ENCODE peak calls at places on chromosomes 13 and 19, in four cellular contexts. P is Peyer's patch, Z is fibroblast of pulmonary artery, E is cardiac muscle cell. H is an unnamed sample.
A peak's percentile ranks its signal among the peaks of the same experiment; 100 is the strongest.

GRCh38 chr13:111939285-111940278 is 127.4 kb upstream of the SOX1 start:
- DNase-seq in P (no peak), Z (no peak), E (no peak), H (no peak)

GRCh38 chr19:5969476-5969875 is 8.5 kb downstream of the RANBP3 start:
- DNase-seq in E (no peak), Z (no peak), P (no peak), H (no peak)

GRCh38 chr13:97256343-97256783 is 34.2 kb downstream of the MBNL2 start:
- DNase-seq in E (no peak), Z (peak; percentile 96), P (no peak), H (no peak)

GRCh38 chr13:26022538-26023292 is 29.1 kb downstream of the SHISA2 start:
- DNase-seq in P (no peak), Z (peak; percentile 44), E (peak; percentile 88), H (no peak)

GRCh38 chr13:74061939-74062595 is 72.1 kb downstream of the KLF12 start:
- DNase-seq in E (peak; percentile 36), Z (peak; percentile 66), P (no peak), H (no peak)

GRCh38 chr19:19010551-19010950 is 22.8 kb downstream of the SUGP2 start:
- DNase-seq in E (no peak), P (no peak), Z (no peak), H (no peak)

GRCh38 chr19:19595171-19595701 is 23.3 kb downstream of the PBX4 start:
- DNase-seq in Z (peak; percentile 14), P (no peak), E (no peak), H (no peak)

GRCh38 chr13:103140001-103140671 is 73.9 kb upstream of the SLC10A2 start:
- DNase-seq in P (no peak), E (peak; percentile 37), Z (peak; percentile 11), H (no peak)

GRCh38 chr19:33864311-33864850 is 67.7 kb downstream of the KCTD15 start:
- DNase-seq in E (no peak), P (no peak), Z (no peak), H (no peak)

GRCh38 chr19:45767410-45767880 is 1.6 kb downstream of the SIX5 start:
- DNase-seq in Z (peak; percentile 88), P (peak; percentile 72), E (peak; percentile 95), H (no peak)

GRCh38 chr13:34748078-34748477 is 194.0 kb upstream of the NBEA start:
- DNase-seq in E (no peak), Z (peak; percentile 99), P (no peak), H (no peak)

GRCh38 chr13:60617863-60618733 is 221.1 kb downstream of the TDRD3 start:
- DNase-seq in E (peak; percentile 14), P (no peak), Z (peak; percentile 58), H (no peak)

GRCh38 chr13:52665325-52665724 is 12.7 kb downstream of the SUGT1 start:
- DNase-seq in E (peak; percentile 9), Z (peak; percentile 57), P (no peak), H (no peak)

GRCh38 chr19:50548191-50549058 is 19.8 kb downstream of the LRRC4B start:
- DNase-seq in P (no peak), Z (no peak), E (no peak), H (no peak)

GRCh38 chr13:99386911-99387788 is 80.0 kb upstream of the GPR183 start:
- DNase-seq in P (peak; percentile 79), Z (peak; percentile 22), E (peak; percentile 59), H (peak; percentile 81)

GRCh38 chr19:1836458-1837221 is 11.6 kb downstream of the REXO1 start:
- DNase-seq in E (no peak), P (no peak), Z (no peak), H (no peak)

GRCh38 chr13:110187501-110188161 is 119.3 kb downstream of the COL4A1 start:
- DNase-seq in P (no peak), Z (peak; percentile 97), E (peak; percentile 93), H (no peak)

GRCh38 chr13:40158218-40158617 is 502.8 kb downstream of the COG6 start:
- DNase-seq in P (no peak), E (no peak), Z (peak; percentile 69), H (no peak)

GRCh38 chr13:24888291-24888931 is 124.4 kb downstream of the RNF17 start:
- DNase-seq in P (no peak), E (no peak), Z (no peak), H (no peak)
- TF ChIP-seq CTCF in P (no peak), E (no peak), Z (no peak), H (no peak)

DNA sequence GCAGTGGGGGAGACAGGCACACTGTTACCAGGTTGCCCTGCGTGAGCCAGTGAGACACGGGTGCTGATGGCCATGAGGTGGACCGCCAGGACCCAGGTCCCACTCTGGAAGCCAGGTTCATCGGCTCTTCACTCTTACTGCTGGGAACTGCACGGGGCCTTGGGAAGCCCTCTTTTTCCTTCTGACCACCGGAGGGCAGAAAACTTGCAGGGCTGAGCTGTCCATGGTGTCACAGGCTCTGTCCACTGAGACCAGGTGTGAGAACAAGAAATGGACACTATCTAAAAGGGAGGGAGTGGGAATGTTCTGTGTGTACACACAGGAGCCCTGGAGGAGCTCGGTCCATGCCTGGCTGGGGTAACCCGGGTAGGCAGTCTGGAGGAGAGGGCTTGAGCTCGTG is 93.4 kb downstream of the UQCRFS1 start:
- DNase-seq in P (no peak), Z (no peak), E (peak; percentile 65), H (no peak)
- TF ChIP-seq CTCF in P (no peak), Z (no peak), E (peak; percentile 3), H (no peak)

GRCh38 chr19:48713041-48713863 is 6.3 kb downstream of the MAMSTR start:
- DNase-seq in E (no peak), P (no peak), Z (no peak), H (peak; percentile 17)
- TF ChIP-seq CTCF in E (peak; percentile 38), P (peak; percentile 20), Z (peak; percentile 31), H (no peak)

GRCh38 chr19:39053276-39054090 is 21.1 kb upstream of the FBXO27 start:
- DNase-seq in P (peak; percentile 91), E (no peak), Z (no peak), H (no peak)

GRCh38 chr19:39052846-39053245 is 20.5 kb upstream of the FBXO27 start:
- DNase-seq in P (no peak), E (no peak), Z (no peak), H (no peak)

GRCh38 chr19:39054091-39054470 is 21.7 kb upstream of the FBXO27 start:
- DNase-seq in Z (no peak), P (no peak), E (no peak), H (no peak)

GRCh38 chr19:39047076-39047475 is 14.7 kb upstream of the FBXO27 start:
- DNase-seq in E (no peak), P (peak; percentile 67), Z (no peak), H (no peak)

DNA sequence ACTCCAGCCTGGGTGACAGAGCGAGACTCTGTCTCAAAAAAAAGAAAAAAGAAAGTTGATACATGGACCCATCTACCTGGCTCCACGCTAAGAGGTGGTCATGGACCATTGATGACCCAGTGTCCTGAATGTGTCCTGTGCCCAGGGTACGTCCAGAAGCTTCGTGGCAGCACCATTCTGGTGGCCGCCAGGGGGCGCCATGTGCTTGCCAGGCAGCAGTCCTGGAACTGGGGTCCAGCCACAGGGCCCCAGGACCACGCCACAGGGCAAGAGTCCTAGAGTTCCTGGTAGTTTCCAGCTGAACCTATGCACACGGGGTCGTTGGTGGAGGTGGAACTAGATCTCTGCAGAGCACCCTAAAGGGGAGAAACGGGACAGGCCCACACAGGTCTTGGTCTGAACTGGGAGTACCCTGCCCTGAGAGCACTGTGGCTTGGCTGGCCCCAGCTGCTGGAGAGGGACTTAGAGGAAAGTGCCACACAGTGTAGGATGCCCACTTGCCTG is 19.9 kb upstream of the FBXO27 start:
- DNase-seq in Z (peak; percentile 69), E (peak; percentile 71), P (peak; percentile 76), H (peak; percentile 56)
- TF ChIP-seq CTCF in Z (peak; percentile 85), E (peak; percentile 85), P (peak; percentile 65), H (peak; percentile 66)

GRCh38 chr19:38918526-38918925 is 6.5 kb upstream of the CCER2 start:
- DNase-seq in P (peak; percentile 47), E (no peak), Z (no peak), H (no peak)

GRCh38 chr19:38915329-38916321 is 3.6 kb upstream of the CCER2 start:
- DNase-seq in P (peak; percentile 44), Z (no peak), E (no peak), H (no peak)

GRCh38 chr19:38917516-38917915 is 5.5 kb upstream of the CCER2 start:
- DNase-seq in E (no peak), Z (no peak), P (peak; percentile 40), H (no peak)

GRCh38 chr19:38919837-38920528 is 8.0 kb upstream of the CCER2 start:
- DNase-seq in Z (no peak), E (no peak), P (peak; percentile 19), H (no peak)

GRCh38 chr19:38917921-38918491 is 6.0 kb upstream of the CCER2 start:
- DNase-seq in P (peak; percentile 53), E (peak; percentile 19), Z (peak; percentile 14), H (no peak)
- TF ChIP-seq CTCF in P (peak; percentile 28), E (peak; percentile 19), Z (peak; percentile 7), H (no peak)

DNA sequence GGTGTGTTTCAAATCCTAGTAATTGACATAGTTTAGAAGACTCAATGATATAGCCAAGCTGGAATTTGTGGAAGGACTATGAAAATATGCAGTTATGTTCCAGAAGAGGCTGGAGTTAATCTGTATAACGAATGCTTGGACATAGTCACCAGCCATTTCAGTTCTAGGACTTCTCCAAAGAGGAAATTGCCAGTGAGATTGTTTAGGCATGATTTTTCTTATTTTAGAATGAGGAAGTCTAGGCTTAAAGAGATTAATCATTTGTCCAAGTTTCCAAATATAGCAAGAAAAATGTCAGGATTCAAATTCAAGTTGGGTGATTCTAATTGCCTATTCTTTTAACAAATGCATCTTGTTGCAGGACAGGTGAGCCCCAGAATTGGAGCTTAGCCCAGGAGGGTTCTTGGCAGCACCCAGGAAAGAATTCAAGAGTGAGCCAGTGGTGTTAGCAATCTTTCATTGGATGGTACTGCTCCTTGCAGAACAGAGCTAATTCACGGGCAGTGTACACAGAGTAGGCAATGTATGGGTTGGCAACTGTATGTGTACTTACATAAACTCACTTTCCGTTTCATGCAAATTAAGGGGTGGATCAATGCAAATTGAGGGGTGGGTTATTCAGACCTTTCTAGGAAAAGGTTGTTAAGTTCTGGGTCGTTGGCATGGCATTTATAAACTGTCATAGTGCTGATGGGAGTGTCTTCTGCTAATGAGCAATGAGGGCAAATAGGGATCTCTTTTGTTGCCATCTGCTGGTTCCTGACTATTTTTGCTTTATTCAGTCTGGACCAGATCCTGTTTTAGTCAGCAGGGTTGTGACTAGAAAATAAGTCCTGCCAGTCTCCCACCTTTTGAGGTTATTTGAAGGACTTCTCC is 763.2 kb upstream of the SLITRK1 start:
- DNase-seq in E (no peak), P (no peak), Z (peak; percentile 37), H (no peak)
- TF ChIP-seq CTCF in E (no peak), P (no peak), Z (no peak), H (no peak)

GRCh38 chr13:104833221-104833620 is 1702.2 kb downstream of the EFNB2 start:
- DNase-seq in E (no peak), Z (no peak), P (no peak), H (no peak)
- TF ChIP-seq CTCF in E (no peak), Z (no peak), P (no peak), H (no peak)

H was measured in activated B cell treated with CpG ODN at 0.5 μM for 24 hours.